ENCODE peak calls at places on chromosomes 16 and 17, in nine cellular contexts. I, Z, W, Q, F, C, P, L and X are unnamed samples.

GRCh38 chr17:51734462-51734861 is 424.1 kb downstream of the CA10 start:
- DNase-seq in I (no peak), Z (no peak), W (no peak), Q (no peak), F (no peak), C (no peak), P (no peak), L (no peak), X (no peak)

GRCh38 chr17:77770331-77771105 is 188.0 kb upstream of the TNRC6C start:
- DNase-seq in I (peak; percentile 20), Z (no peak), W (no peak), Q (peak; percentile 4), F (no peak), C (no peak), P (no peak), L (no peak), X (no peak)

GRCh38 chr17:43217614-43218087 is 6.0 kb downstream of the TMEM106A start:
- DNase-seq in I (no peak), Z (no peak), W (no peak), Q (no peak), F (no peak), C (no peak), P (no peak), L (no peak), X (peak; percentile 27)

GRCh38 chr16:47578573-47578972 is 117.4 kb downstream of the PHKB start:
- DNase-seq in I (no peak), Z (no peak), W (no peak), Q (peak; percentile 74), F (no peak), C (no peak), P (no peak), L (no peak), X (no peak)

GRCh38 chr16:82011199-82011641 is at the start of gene SDR42E1:
- DNase-seq in I (no peak), Z (peak; percentile 57), W (peak; percentile 85), Q (peak; percentile 76), F (peak; percentile 80), C (no peak), P (no peak), L (no peak), X (peak; percentile 71)

GRCh38 chr17:40331743-40332641 is 23.0 kb downstream of the RARA start:
- DNase-seq in I (no peak), Z (no peak), W (peak; percentile 64), Q (no peak), F (peak; percentile 92), C (peak; percentile 72), P (no peak), L (peak; percentile 73), X (no peak)

GRCh38 chr17:45086865-45087495 is 25.9 kb downstream of the NMT1 start:
- DNase-seq in I (no peak), Z (no peak), W (no peak), Q (no peak), F (no peak), C (no peak), P (no peak), L (no peak), X (no peak)

GRCh38 chr16:11191665-11192064 is 64.3 kb downstream of the SOCS1 start:
- DNase-seq in I (no peak), Z (no peak), W (no peak), Q (no peak), F (no peak), C (no peak), P (no peak), L (no peak), X (no peak)

GRCh38 chr16:14283786-14284185 is 212.7 kb downstream of the MRTFB start:
- DNase-seq in I (no peak), Z (no peak), W (no peak), Q (no peak), F (no peak), C (no peak), P (no peak), L (no peak), X (no peak)

GRCh38 chr17:12789075-12789975 is at the start of gene ARHGAP44:
- DNase-seq in I (no peak), Z (peak; percentile 17), W (peak; percentile 73), Q (peak; percentile 28), F (peak; percentile 73), C (no peak), P (peak; percentile 1), L (peak; percentile 49), X (no peak)

GRCh38 chr17:6686026-6686425 is 27.1 kb downstream of the SLC13A5 start:
- DNase-seq in I (no peak), Z (no peak), W (no peak), Q (no peak), F (no peak), C (no peak), P (no peak), L (no peak), X (no peak)

GRCh38 chr17:4934173-4934979 is 2.3 kb downstream of the GP1BA start:
- DNase-seq in I (no peak), Z (no peak), W (peak; percentile 65), Q (peak; percentile 39), F (peak; percentile 69), C (no peak), P (peak; percentile 57), L (peak; percentile 20), X (no peak)

GRCh38 chr16:3879258-3879886 is 1.1 kb downstream of the CREBBP start:
- DNase-seq in I (no peak), Z (no peak), W (peak; percentile 25), Q (no peak), F (peak; percentile 27), C (no peak), P (peak; percentile 15), L (no peak), X (no peak)

GRCh38 chr17:68658999-68659780 is 58.0 kb upstream of the FAM20A start:
- DNase-seq in I (no peak), Z (no peak), W (no peak), Q (peak; percentile 26), F (no peak), C (no peak), P (no peak), L (no peak), X (no peak)

GRCh38 chr17:75094871-75095399 is 7.2 kb downstream of the SLC16A5 start:
- DNase-seq in I (no peak), Z (no peak), W (no peak), Q (no peak), F (peak; percentile 47), C (no peak), P (no peak), L (no peak), X (no peak)

GRCh38 chr17:75097865-75098264 is 10.1 kb downstream of the SLC16A5 start:
- DNase-seq in I (no peak), Z (no peak), W (no peak), Q (no peak), F (no peak), C (no peak), P (no peak), L (no peak), X (no peak)

GRCh38 chr17:75093543-75094158 is 5.9 kb downstream of the SLC16A5 start:
- DNase-seq in I (no peak), Z (no peak), W (no peak), Q (no peak), F (peak; percentile 33), C (no peak), P (no peak), L (no peak), X (no peak)

GRCh38 chr17:75098861-75099260 is 10.9 kb upstream of the ARMC7 start:
- DNase-seq in I (no peak), Z (no peak), W (no peak), Q (no peak), F (no peak), C (no peak), P (no peak), L (no peak), X (no peak)

GRCh38 chr17:75096082-75096625 is 8.4 kb downstream of the SLC16A5 start:
- DNase-seq in I (no peak), Z (no peak), W (peak; percentile 88), Q (peak; percentile 99), F (peak; percentile 92), C (peak; percentile 27), P (peak; percentile 90), L (peak; percentile 88), X (no peak)
- TF ChIP-seq CTCF in I (no peak), Z (no peak), W (no peak), Q (no peak), F (peak; percentile 9), C (no peak), P (no peak), L (no peak), X (no peak)

DNA sequence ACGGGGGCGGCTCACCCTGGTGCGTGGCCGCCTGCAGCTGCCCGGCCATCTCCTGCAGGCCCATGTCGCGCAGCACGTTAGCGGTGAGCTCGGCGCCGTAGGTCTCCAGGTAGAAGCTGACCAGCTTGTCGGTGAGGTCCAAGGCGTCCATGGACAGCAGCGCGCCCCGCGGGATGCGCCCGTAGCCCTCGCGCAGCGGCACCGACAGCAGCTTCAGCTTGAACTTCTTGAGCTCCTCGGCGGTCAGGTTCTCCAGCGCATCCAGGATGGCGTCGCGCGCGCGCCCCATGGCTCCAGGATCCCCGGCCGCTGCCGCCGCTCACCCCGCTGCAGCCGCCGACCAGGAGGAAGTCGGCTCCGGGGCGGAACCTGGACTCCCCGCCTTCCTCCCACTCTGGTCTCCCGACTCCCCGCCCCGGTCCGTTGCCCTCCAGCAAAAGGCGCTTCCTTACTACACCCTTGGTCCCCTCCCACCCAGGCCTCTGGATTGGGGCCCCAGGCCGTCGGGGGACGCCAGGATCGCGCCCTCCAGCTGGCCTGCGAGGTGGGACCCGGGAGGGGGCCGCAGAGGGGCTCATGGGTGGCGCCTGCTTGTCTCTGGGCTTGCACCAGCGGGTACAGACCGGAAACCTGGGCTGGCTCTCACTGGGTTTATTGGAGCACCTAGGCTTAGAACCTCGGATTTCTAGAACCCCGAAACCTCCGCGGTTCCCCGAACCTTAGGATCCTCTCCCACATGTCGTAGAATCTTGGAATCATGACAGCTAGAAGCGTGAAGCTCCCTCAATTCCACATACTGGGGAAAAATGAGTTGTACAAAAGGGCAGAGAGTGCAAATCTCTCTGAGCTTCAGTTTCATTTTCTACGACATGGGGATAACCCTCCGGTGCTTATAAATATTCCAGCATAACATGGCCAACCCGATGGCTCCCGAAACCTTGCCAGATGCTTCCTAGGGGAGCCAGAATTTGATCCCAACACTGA is at the start of gene PYCARD:
- DNase-seq in I (no peak), Z (peak; percentile 68), W (peak; percentile 82), Q (peak; percentile 49), F (peak; percentile 45), C (no peak), P (peak; percentile 77), L (peak; percentile 36), X (peak; percentile 25)
- H3K4me3 ChIP-seq in I (peak within 1 kb of the TSS; percentile 80), Z (peak within 1 kb of the TSS; percentile 69), W (peak within 1 kb of the TSS; percentile 75), Q (peak within 1 kb of the TSS; percentile 56), F (peak within 1 kb of the TSS; percentile 69), C (peak within 1 kb of the TSS; percentile 64), P (peak within 1 kb of the TSS; percentile 83), L (peak within 1 kb of the TSS; percentile 26), X (peak within 1 kb of the TSS; percentile 96)

GRCh38 chr16:57956924-57957323 is 14.0 kb downstream of the CNGB1 start:
- DNase-seq in I (no peak), Z (no peak), W (no peak), Q (no peak), F (no peak), C (no peak), P (no peak), L (no peak), X (no peak)
- H3K27ac ChIP-seq in I (no peak overlapping the region), Z (no peak overlapping the region), W (no peak overlapping the region), Q (no peak overlapping the region), F (no peak overlapping the region), C (no peak overlapping the region), P (no peak overlapping the region), L (no peak overlapping the region), X (no peak overlapping the region)

DNA sequence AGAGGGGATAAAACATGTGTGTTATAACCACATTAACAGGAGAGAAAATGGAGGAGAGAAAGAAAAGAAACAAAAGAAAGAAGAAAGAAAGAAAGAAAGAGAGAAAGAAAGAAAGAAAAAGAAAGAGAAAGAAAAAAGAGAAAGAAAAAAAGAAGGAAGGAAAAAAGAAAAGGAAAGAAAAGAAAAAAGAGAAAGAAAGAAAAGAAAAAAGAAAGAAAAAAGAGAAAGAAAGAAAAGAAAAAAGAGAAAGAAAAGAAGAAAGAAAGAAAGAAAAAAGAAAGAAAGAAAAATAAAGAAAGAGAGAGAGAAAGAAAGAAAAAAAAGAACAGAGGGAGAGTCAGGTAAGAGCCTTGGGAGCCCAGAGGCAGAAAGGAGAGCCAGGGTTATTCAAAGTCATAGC is 446.6 kb upstream of the ASIC2 start:
- DNase-seq in I (no peak), Z (no peak), W (no peak), Q (no peak), F (no peak), C (no peak), P (no peak), L (no peak), X (no peak)
- TF ChIP-seq CTCF in I (no peak), Z (no peak), W (no peak), Q (no peak), F (no peak), C (no peak), P (no peak), L (no peak), X (no peak)